ENCODE peak calls at places on chromosomes 11 and 22, in five cellular contexts. K is fibroblast of lung, A is bronchial epithelial cell, S is NCI-H460, D is fibroblast of the aortic adventitia. Q is an unnamed sample.

GRCh38 chr11:47593934-47594855 is at the start of gene C1QTNF4:
- DNase-seq in K (no peak), A (no peak), S (no peak), D (no peak), Q (no peak)

GRCh38 chr11:66967670-66968425 is 7.3 kb upstream of the C11orf86 start:
- DNase-seq in K (peak; percentile 80), A (peak; percentile 96), S (no peak), D (peak; percentile 88), Q (peak; percentile 89)

GRCh38 chr11:120974980-120975379 is 48.9 kb upstream of the TBCEL start:
- DNase-seq in K (peak; percentile 10), A (peak; percentile 40), S (no peak), D (no peak), Q (no peak)

GRCh38 chr11:3137486-3138177 is 27.5 kb downstream of the OSBPL5 start:
- DNase-seq in K (no peak), A (no peak), S (no peak), D (no peak), Q (no peak)

GRCh38 chr11:119885067-119885466 is 156.1 kb upstream of the NECTIN1 start:
- DNase-seq in K (no peak), A (no peak), S (no peak), D (no peak), Q (no peak)

GRCh38 chr22:41447435-41448188 is 1.0 kb upstream of the TOB2 start:
- DNase-seq in K (peak; percentile 72), A (peak; percentile 27), S (peak; percentile 36), D (peak; percentile 53), Q (peak; percentile 62)

GRCh38 chr11:109998921-109999320 is 94.3 kb upstream of the ZC3H12C start:
- DNase-seq in K (no peak), A (no peak), S (no peak), D (no peak), Q (no peak)

GRCh38 chr22:31637938-31638618 is 23.9 kb downstream of the PISD start:
- DNase-seq in K (no peak), A (peak; percentile 21), S (no peak), D (no peak), Q (no peak)

GRCh38 chr11:92880391-92880790 is 89.1 kb upstream of the MTNR1B start:
- DNase-seq in K (peak; percentile 83), A (no peak), S (no peak), D (no peak), Q (no peak)

GRCh38 chr22:20117656-20118571 is 888 bp upstream of the TRMT2A start:
- DNase-seq in K (peak; percentile 51), A (peak; percentile 11), S (no peak), D (peak; percentile 14), Q (peak; percentile 31)

GRCh38 chr22:22951035-22951434 is 63.4 kb downstream of the IGLL5 start:
- DNase-seq in K (no peak), A (no peak), S (no peak), D (no peak), Q (no peak)

GRCh38 chr22:28142361-28142801 is 223.3 kb upstream of the PITPNB start:
- DNase-seq in K (peak; percentile 96), A (peak; percentile 5), S (no peak), D (peak; percentile 97), Q (peak; percentile 92)

GRCh38 chr11:9095421-9095820 is 4.0 kb upstream of the SCUBE2 start:
- DNase-seq in K (no peak), A (no peak), S (no peak), D (no peak), Q (no peak)

GRCh38 chr11:113531575-113532451 is 56.6 kb upstream of the DRD2 start:
- DNase-seq in K (no peak), A (no peak), S (no peak), D (no peak), Q (no peak)

GRCh38 chr11:12213920-12214319 is 103.5 kb downstream of the MICAL2 start:
- DNase-seq in K (no peak), A (peak; percentile 74), S (no peak), D (peak; percentile 56), Q (peak; percentile 61)

GRCh38 chr22:24424001-24424900 is 3.1 kb upstream of the ADORA2A start:
- DNase-seq in K (no peak), A (no peak), S (no peak), D (no peak), Q (no peak)

GRCh38 chr11:8291421-8292350 is 28.0 kb upstream of the LMO1 start:
- DNase-seq in K (no peak), A (no peak), S (no peak), D (no peak), Q (no peak)

GRCh38 chr22:35559354-35560005 is 18.8 kb downstream of the RASD2 start:
- DNase-seq in K (peak; percentile 66), A (peak; percentile 53), S (no peak), D (no peak), Q (no peak)

GRCh38 chr22:20610243-20610686 is 102.9 kb downstream of the MED15 start:
- DNase-seq in K (peak; percentile 36), A (peak; percentile 26), S (no peak), D (peak; percentile 15), Q (no peak)

GRCh38 chr11:130846606-130847005 is 69.7 kb downstream of the SNX19 start:
- DNase-seq in K (peak; percentile 51), A (peak; percentile 87), S (no peak), D (no peak), Q (no peak)

GRCh38 chr11:44572884-44573283 is 7.4 kb downstream of the CD82 start:
- DNase-seq in K (no peak), A (no peak), S (no peak), D (no peak), Q (no peak)

GRCh38 chr11:36447947-36448346 is 62.1 kb downstream of the TRAF6 start:
- DNase-seq in K (no peak), A (peak; percentile 63), S (no peak), D (no peak), Q (no peak)

GRCh38 chr11:106063009-106063408 is 14.1 kb downstream of the KBTBD3 start:
- DNase-seq in K (no peak), A (no peak), S (no peak), D (no peak), Q (no peak)

GRCh38 chr11:65432686-65433582 is 10.3 kb downstream of the NEAT1 start:
- DNase-seq in K (peak; percentile 48), A (peak; percentile 28), S (no peak), D (peak; percentile 72), Q (peak; percentile 42)

GRCh38 chr11:126378763-126379162 is 23.3 kb downstream of the ST3GAL4 start:
- DNase-seq in K (no peak), A (no peak), S (no peak), D (peak; percentile 85), Q (no peak)

GRCh38 chr11:79919340-79919739 is 478.5 kb upstream of the TENM4 start:
- DNase-seq in K (no peak), A (no peak), S (no peak), D (no peak), Q (no peak)

GRCh38 chr11:27084407-27084985 is 43.9 kb downstream of the BBOX1 start:
- DNase-seq in K (peak; percentile 62), A (peak; percentile 27), S (no peak), D (no peak), Q (no peak)

GRCh38 chr22:37471721-37472417 is 14.3 kb downstream of the MFNG start:
- DNase-seq in K (no peak), A (no peak), S (no peak), D (no peak), Q (no peak)

GRCh38 chr11:108016647-108017046 is 7.9 kb downstream of the CUL5 start:
- DNase-seq in K (no peak), A (no peak), S (no peak), D (no peak), Q (no peak)

GRCh38 chr11:44002191-44003093 is 45.3 kb upstream of the ACCSL start:
- DNase-seq in K (no peak), A (no peak), S (no peak), D (no peak), Q (no peak)

GRCh38 chr11:6505577-6506240 is 8.6 kb downstream of the DNHD1 start:
- DNase-seq in K (peak; percentile 82), A (peak; percentile 93), S (peak; percentile 26), D (peak; percentile 73), Q (peak; percentile 90)

GRCh38 chr22:21865041-21865440 is 2.4 kb downstream of the MAPK1 start:
- DNase-seq in K (peak; percentile 88), A (peak; percentile 66), S (peak; percentile 4), D (peak; percentile 91), Q (peak; percentile 77)

GRCh38 chr11:106305458-106305857 is 228.0 kb downstream of the AASDHPPT start:
- DNase-seq in K (no peak), A (peak; percentile 79), S (no peak), D (no peak), Q (no peak)

GRCh38 chr22:38230108-38230825 is 28.5 kb downstream of the MAFF start:
- DNase-seq in K (no peak), A (peak; percentile 78), S (no peak), D (no peak), Q (no peak)

GRCh38 chr22:46087816-46088277 is 62.5 kb upstream of the PPARA start:
- DNase-seq in K (peak; percentile 94), A (no peak), S (no peak), D (peak; percentile 94), Q (peak; percentile 92)

GRCh38 chr11:69948256-69949141 is 129.3 kb upstream of the FGF3 start:
- DNase-seq in K (peak; percentile 69), A (peak; percentile 61), S (no peak), D (peak; percentile 32), Q (no peak)

Q was measured in HCEC 1CT.